ENCODE peak calls at places on chromosomes 7 and 10, in eight cellular contexts. One of them, this sample, is unnamed.

GRCh38 chr7:156935250-156935649 is 14.3 kb upstream of the NOM1 start:
- DNase-seq in SJSA1: no peak
- DNase-seq in left lung: no peak
- DNase-seq in stomach: no peak
- DNase-seq in heart right ventricle: no peak
- DNase-seq in CD8-positive, alpha-beta memory T cell: no peak
- DNase-seq in adipocyte: no peak
- DNase-seq in A549: no peak
- DNase-seq in this sample: no peak

GRCh38 chr10:33245343-33245742 is 89.1 kb downstream of the NRP1 start:
- DNase-seq in SJSA1: no peak
- DNase-seq in left lung: no peak
- DNase-seq in stomach: no peak
- DNase-seq in heart right ventricle: no peak
- DNase-seq in CD8-positive, alpha-beta memory T cell: no peak
- DNase-seq in adipocyte: no peak
- DNase-seq in A549: no peak
- DNase-seq in this sample: no peak

GRCh38 chr7:34523233-34523918 is 134.6 kb upstream of the NPSR1 start:
- DNase-seq in SJSA1: no peak
- DNase-seq in left lung: no peak
- DNase-seq in stomach: no peak
- DNase-seq in heart right ventricle: no peak
- DNase-seq in CD8-positive, alpha-beta memory T cell: no peak
- DNase-seq in adipocyte: no peak
- DNase-seq in A549: no peak
- DNase-seq in this sample: no peak

GRCh38 chr10:112446055-112446854 is 459 bp downstream of the ZDHHC6 start:
- DNase-seq in SJSA1: peak; percentile 25
- DNase-seq in left lung: no peak
- DNase-seq in stomach: no peak
- DNase-seq in heart right ventricle: no peak
- DNase-seq in CD8-positive, alpha-beta memory T cell: no peak
- DNase-seq in adipocyte: peak; percentile 47
- DNase-seq in A549: peak; percentile 5
- DNase-seq in this sample: no peak

GRCh38 chr7:78496226-78496625 is 697.7 kb downstream of the PHTF2 start:
- DNase-seq in SJSA1: no peak
- DNase-seq in left lung: no peak
- DNase-seq in stomach: no peak
- DNase-seq in heart right ventricle: no peak
- DNase-seq in CD8-positive, alpha-beta memory T cell: no peak
- DNase-seq in adipocyte: no peak
- DNase-seq in A549: no peak
- DNase-seq in this sample: no peak

GRCh38 chr10:23291551-23292334 is 52.9 kb downstream of the C10orf67 start:
- DNase-seq in SJSA1: no peak
- DNase-seq in left lung: no peak
- DNase-seq in stomach: no peak
- DNase-seq in heart right ventricle: no peak
- DNase-seq in CD8-positive, alpha-beta memory T cell: no peak
- DNase-seq in adipocyte: no peak
- DNase-seq in A549: no peak
- DNase-seq in this sample: no peak

GRCh38 chr10:63115732-63116383 is 17.3 kb upstream of the NRBF2 start:
- DNase-seq in SJSA1: peak; percentile 30
- DNase-seq in left lung: peak; percentile 66
- DNase-seq in stomach: peak; percentile 32
- DNase-seq in heart right ventricle: peak; percentile 94
- DNase-seq in CD8-positive, alpha-beta memory T cell: no peak
- DNase-seq in adipocyte: peak; percentile 73
- DNase-seq in A549: no peak
- DNase-seq in this sample: no peak

GRCh38 chr7:33422825-33423645 is 293.7 kb downstream of the BBS9 start:
- DNase-seq in SJSA1: no peak
- DNase-seq in left lung: no peak
- DNase-seq in stomach: no peak
- DNase-seq in heart right ventricle: no peak
- DNase-seq in CD8-positive, alpha-beta memory T cell: no peak
- DNase-seq in adipocyte: no peak
- DNase-seq in A549: no peak
- DNase-seq in this sample: no peak

GRCh38 chr10:114489521-114490310 is 85.4 kb upstream of the AFAP1L2 start:
- DNase-seq in SJSA1: no peak
- DNase-seq in left lung: no peak
- DNase-seq in stomach: no peak
- DNase-seq in heart right ventricle: no peak
- DNase-seq in CD8-positive, alpha-beta memory T cell: no peak
- DNase-seq in adipocyte: no peak
- DNase-seq in A549: no peak
- DNase-seq in this sample: no peak

GRCh38 chr7:30278386-30278785 is 6.0 kb upstream of the ZNRF2 start:
- DNase-seq in SJSA1: no peak
- DNase-seq in left lung: no peak
- DNase-seq in stomach: no peak
- DNase-seq in heart right ventricle: no peak
- DNase-seq in CD8-positive, alpha-beta memory T cell: no peak
- DNase-seq in adipocyte: no peak
- DNase-seq in A549: no peak
- DNase-seq in this sample: no peak

GRCh38 chr7:45646996-45647411 is 72.8 kb downstream of the ADCY1 start:
- DNase-seq in SJSA1: no peak
- DNase-seq in left lung: no peak
- DNase-seq in stomach: peak; percentile 17
- DNase-seq in heart right ventricle: peak; percentile 8
- DNase-seq in CD8-positive, alpha-beta memory T cell: no peak
- DNase-seq in adipocyte: no peak
- DNase-seq in A549: no peak
- DNase-seq in this sample: no peak

GRCh38 chr7:50564171-50564570 is 1.0 kb downstream of the DDC start:
- DNase-seq in SJSA1: no peak
- DNase-seq in left lung: no peak
- DNase-seq in stomach: no peak
- DNase-seq in heart right ventricle: no peak
- DNase-seq in CD8-positive, alpha-beta memory T cell: no peak
- DNase-seq in adipocyte: no peak
- DNase-seq in A549: no peak
- DNase-seq in this sample: no peak

GRCh38 chr10:93541402-93542357 is 24.8 kb upstream of the FFAR4 start:
- DNase-seq in SJSA1: peak; percentile 32
- DNase-seq in left lung: peak; percentile 41
- DNase-seq in stomach: peak; percentile 39
- DNase-seq in heart right ventricle: peak; percentile 33
- DNase-seq in CD8-positive, alpha-beta memory T cell: no peak
- DNase-seq in adipocyte: peak; percentile 83
- DNase-seq in A549: no peak
- DNase-seq in this sample: no peak

GRCh38 chr7:104800307-104800706 is 213.7 kb upstream of the KMT2E start:
- DNase-seq in SJSA1: no peak
- DNase-seq in left lung: no peak
- DNase-seq in stomach: no peak
- DNase-seq in heart right ventricle: no peak
- DNase-seq in CD8-positive, alpha-beta memory T cell: no peak
- DNase-seq in adipocyte: no peak
- DNase-seq in A549: no peak
- DNase-seq in this sample: no peak

GRCh38 chr7:131327049-131327625 is 539 bp upstream of the MKLN1 start:
- DNase-seq in SJSA1: no peak
- DNase-seq in left lung: peak; percentile 41
- DNase-seq in stomach: no peak
- DNase-seq in heart right ventricle: peak; percentile 52
- DNase-seq in CD8-positive, alpha-beta memory T cell: no peak
- DNase-seq in adipocyte: peak; percentile 80
- DNase-seq in A549: peak; percentile 64
- DNase-seq in this sample: peak; percentile 10

GRCh38 chr7:158924956-158925355 is 68.6 kb downstream of the DYNC2I1 start:
- DNase-seq in SJSA1: no peak
- DNase-seq in left lung: no peak
- DNase-seq in stomach: no peak
- DNase-seq in heart right ventricle: no peak
- DNase-seq in CD8-positive, alpha-beta memory T cell: no peak
- DNase-seq in adipocyte: peak; percentile 25
- DNase-seq in A549: no peak
- DNase-seq in this sample: no peak

GRCh38 chr10:22649390-22649841 is 65.0 kb downstream of the PIP4K2A start:
- DNase-seq in SJSA1: no peak
- DNase-seq in left lung: no peak
- DNase-seq in stomach: no peak
- DNase-seq in heart right ventricle: no peak
- DNase-seq in CD8-positive, alpha-beta memory T cell: peak; percentile 51
- DNase-seq in adipocyte: no peak
- DNase-seq in A549: no peak
- DNase-seq in this sample: no peak

GRCh38 chr10:100782845-100783244 is 37.5 kb downstream of the PAX2 start:
- DNase-seq in SJSA1: no peak
- DNase-seq in left lung: no peak
- DNase-seq in stomach: no peak
- DNase-seq in heart right ventricle: no peak
- DNase-seq in CD8-positive, alpha-beta memory T cell: no peak
- DNase-seq in adipocyte: no peak
- DNase-seq in A549: no peak
- DNase-seq in this sample: no peak

GRCh38 chr10:89342219-89342966 is 14.6 kb downstream of the IFIT3 start:
- DNase-seq in SJSA1: peak; percentile 25
- DNase-seq in left lung: no peak
- DNase-seq in stomach: no peak
- DNase-seq in heart right ventricle: peak; percentile 64
- DNase-seq in CD8-positive, alpha-beta memory T cell: no peak
- DNase-seq in adipocyte: peak; percentile 52
- DNase-seq in A549: peak; percentile 28
- DNase-seq in this sample: no peak

GRCh38 chr10:61970182-61971015 is 68.9 kb downstream of the ARID5B start:
- DNase-seq in SJSA1: peak; percentile 62
- DNase-seq in left lung: no peak
- DNase-seq in stomach: no peak
- DNase-seq in heart right ventricle: no peak
- DNase-seq in CD8-positive, alpha-beta memory T cell: no peak
- DNase-seq in adipocyte: peak; percentile 61
- DNase-seq in A549: no peak
- DNase-seq in this sample: no peak

GRCh38 chr7:23157679-23158078 is 24.2 kb upstream of the NUP42 start:
- DNase-seq in SJSA1: no peak
- DNase-seq in left lung: no peak
- DNase-seq in stomach: no peak
- DNase-seq in heart right ventricle: no peak
- DNase-seq in CD8-positive, alpha-beta memory T cell: no peak
- DNase-seq in adipocyte: no peak
- DNase-seq in A549: no peak
- DNase-seq in this sample: no peak

DNA sequence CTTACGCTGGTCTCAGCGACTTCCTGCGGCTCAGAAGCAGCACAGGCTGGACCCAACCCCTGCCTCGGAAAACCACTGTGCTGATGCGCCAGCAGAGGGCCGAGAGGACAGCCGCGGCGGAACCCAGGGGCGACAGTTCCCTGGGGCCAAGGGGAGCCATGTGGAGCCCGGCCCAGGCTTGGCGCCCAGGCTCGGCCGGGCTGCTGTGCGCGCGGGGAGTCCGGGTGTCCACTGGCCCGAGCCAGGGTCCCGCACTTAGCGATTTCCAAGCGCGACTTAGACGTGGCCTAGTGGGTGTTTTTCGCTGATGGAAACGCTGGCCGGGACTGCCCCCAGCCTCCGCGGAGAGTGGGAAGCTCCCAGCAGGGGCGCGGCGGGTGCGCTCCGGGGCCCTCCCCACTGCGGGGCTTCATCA is 18.6 kb upstream of the ZNF32 start:
- DNase-seq in SJSA1: no peak
- DNase-seq in left lung: no peak
- DNase-seq in stomach: no peak
- DNase-seq in heart right ventricle: no peak
- DNase-seq in CD8-positive, alpha-beta memory T cell: no peak
- DNase-seq in adipocyte: no peak
- DNase-seq in A549: peak; percentile 55
- DNase-seq in this sample: no peak
- H3K9me3 ChIP-seq in SJSA1: no peaks in the 10 kb centered on the region
- H3K9me3 ChIP-seq in left lung: no peaks in the 10 kb centered on the region
- H3K9me3 ChIP-seq in stomach: no peaks in the 10 kb centered on the region
- H3K9me3 ChIP-seq in heart right ventricle: no peaks in the 10 kb centered on the region
- H3K9me3 ChIP-seq in CD8-positive, alpha-beta memory T cell: no peaks in the 10 kb centered on the region
- H3K9me3 ChIP-seq in adipocyte: peaks cover 3% of the 10 kb centered on the region
- H3K9me3 ChIP-seq in A549: peaks cover 8% of the 10 kb centered on the region
- H3K9me3 ChIP-seq in this sample: no peaks in the 10 kb centered on the region

GRCh38 chr10:37713132-37713501 is 144.3 kb downstream of the ZNF248 start:
- DNase-seq in SJSA1: no peak
- DNase-seq in left lung: no peak
- DNase-seq in stomach: no peak
- DNase-seq in heart right ventricle: no peak
- DNase-seq in CD8-positive, alpha-beta memory T cell: no peak
- DNase-seq in adipocyte: no peak
- DNase-seq in A549: no peak
- DNase-seq in this sample: no peak

GRCh38 chr10:37711617-37712488 is 145.6 kb downstream of the ZNF248 start:
- DNase-seq in SJSA1: no peak
- DNase-seq in left lung: no peak
- DNase-seq in stomach: no peak
- DNase-seq in heart right ventricle: no peak
- DNase-seq in CD8-positive, alpha-beta memory T cell: no peak
- DNase-seq in adipocyte: no peak
- DNase-seq in A549: no peak
- DNase-seq in this sample: no peak

GRCh38 chr10:37710831-37711616 is 146.4 kb downstream of the ZNF248 start:
- DNase-seq in SJSA1: peak; percentile 37
- DNase-seq in left lung: no peak
- DNase-seq in stomach: no peak
- DNase-seq in heart right ventricle: no peak
- DNase-seq in CD8-positive, alpha-beta memory T cell: no peak
- DNase-seq in adipocyte: no peak
- DNase-seq in A549: no peak
- DNase-seq in this sample: no peak

GRCh38 chr10:37712489-37713131 is 144.8 kb downstream of the ZNF248 start:
- DNase-seq in SJSA1: no peak
- DNase-seq in left lung: no peak
- DNase-seq in stomach: no peak
- DNase-seq in heart right ventricle: no peak
- DNase-seq in CD8-positive, alpha-beta memory T cell: no peak
- DNase-seq in adipocyte: no peak
- DNase-seq in A549: no peak
- DNase-seq in this sample: no peak

GRCh38 chr10:37713642-37714041 is 143.8 kb downstream of the ZNF248 start:
- DNase-seq in SJSA1: no peak
- DNase-seq in left lung: no peak
- DNase-seq in stomach: no peak
- DNase-seq in heart right ventricle: no peak
- DNase-seq in CD8-positive, alpha-beta memory T cell: no peak
- DNase-seq in adipocyte: no peak
- DNase-seq in A549: no peak
- DNase-seq in this sample: no peak
- H3K9me3 ChIP-seq in SJSA1: no peaks in the 10 kb centered on the region
- H3K9me3 ChIP-seq in left lung: no peaks in the 10 kb centered on the region
- H3K9me3 ChIP-seq in stomach: peaks cover 13% of the 10 kb centered on the region
- H3K9me3 ChIP-seq in heart right ventricle: peaks cover 3% of the 10 kb centered on the region
- H3K9me3 ChIP-seq in CD8-positive, alpha-beta memory T cell: no peaks in the 10 kb centered on the region
- H3K9me3 ChIP-seq in adipocyte: no peaks in the 10 kb centered on the region
- H3K9me3 ChIP-seq in A549: no peaks in the 10 kb centered on the region
- H3K9me3 ChIP-seq in this sample: no peaks in the 10 kb centered on the region

GRCh38 chr7:87047-87446 is 105.3 kb upstream of the FAM20C start:
- DNase-seq in SJSA1: no peak
- DNase-seq in left lung: no peak
- DNase-seq in stomach: peak; percentile 23
- DNase-seq in heart right ventricle: no peak
- DNase-seq in CD8-positive, alpha-beta memory T cell: no peak
- DNase-seq in adipocyte: no peak
- DNase-seq in A549: no peak
- DNase-seq in this sample: no peak
- H3K9me3 ChIP-seq in SJSA1: no peaks in the 10 kb centered on the region
- H3K9me3 ChIP-seq in left lung: no peaks in the 10 kb centered on the region
- H3K9me3 ChIP-seq in stomach: no peaks in the 10 kb centered on the region
- H3K9me3 ChIP-seq in heart right ventricle: no peaks in the 10 kb centered on the region
- H3K9me3 ChIP-seq in CD8-positive, alpha-beta memory T cell: no peaks in the 10 kb centered on the region
- H3K9me3 ChIP-seq in adipocyte: no peaks in the 10 kb centered on the region
- H3K9me3 ChIP-seq in A549: no peaks in the 10 kb centered on the region
- H3K9me3 ChIP-seq in this sample: no peaks in the 10 kb centered on the region

GRCh38 chr10:121735248-121735647 is 137.0 kb upstream of the FGFR2 start:
- DNase-seq in SJSA1: no peak
- DNase-seq in left lung: no peak
- DNase-seq in stomach: no peak
- DNase-seq in heart right ventricle: no peak
- DNase-seq in CD8-positive, alpha-beta memory T cell: no peak
- DNase-seq in adipocyte: no peak
- DNase-seq in A549: no peak
- DNase-seq in this sample: no peak
- H3K9me3 ChIP-seq in SJSA1: no peaks in the 10 kb centered on the region
- H3K9me3 ChIP-seq in left lung: no peaks in the 10 kb centered on the region
- H3K9me3 ChIP-seq in stomach: no peaks in the 10 kb centered on the region
- H3K9me3 ChIP-seq in heart right ventricle: no peaks in the 10 kb centered on the region
- H3K9me3 ChIP-seq in CD8-positive, alpha-beta memory T cell: no peaks in the 10 kb centered on the region
- H3K9me3 ChIP-seq in adipocyte: no peaks in the 10 kb centered on the region
- H3K9me3 ChIP-seq in A549: no peaks in the 10 kb centered on the region
- H3K9me3 ChIP-seq in this sample: no peaks in the 10 kb centered on the region

This sample was measured in T-helper 17 cell.